ENCODE peak calls at places on chromosomes 16 and 17, in four cellular contexts. Q is ELR, L is brain microvascular endothelial cell, D is Calu3. Y is an unnamed sample.

GRCh38 chr17:273994-274832 is 78.4 kb downstream of the RPH3AL start:
- DNase-seq in Q (no peak), L (no peak), D (no peak), Y (no peak)

GRCh38 chr17:64336760-64337413 is 53.8 kb downstream of the PECAM1 start:
- DNase-seq in Q (no peak), L (no peak), D (no peak), Y (no peak)

GRCh38 chr17:35245196-35245486 is 2.3 kb downstream of the SLFN5 start:
- DNase-seq in Q (peak), L (peak), D (peak), Y (peak)

GRCh38 chr16:66495440-66495839 is 54.5 kb downstream of the TK2 start:
- DNase-seq in Q (no peak), L (no peak), D (no peak), Y (no peak)

GRCh38 chr16:73385701-73386100 is 337.8 kb upstream of the ZFHX3 start:
- DNase-seq in Q (no peak), L (no peak), D (no peak), Y (no peak)

GRCh38 chr16:54460254-54460860 is 173.8 kb upstream of the IRX3 start:
- DNase-seq in Q (no peak), L (no peak), D (no peak), Y (no peak)

GRCh38 chr16:15899538-15900100 is 11.2 kb upstream of the CEP20 start:
- DNase-seq in Q (peak), L (peak), D (peak), Y (no peak)

GRCh38 chr16:47254771-47255170 is 111.0 kb upstream of the NETO2 start:
- DNase-seq in Q (no peak), L (no peak), D (no peak), Y (no peak)

GRCh38 chr17:83110755-83111154 is 31.3 kb downstream of the METRNL start:
- DNase-seq in Q (no peak), L (peak), D (no peak), Y (no peak)

GRCh38 chr17:33927732-33928133 is 327.4 kb upstream of the CCL2 start:
- DNase-seq in Q (peak), L (no peak), D (no peak), Y (no peak)

GRCh38 chr17:7740481-7741001 is 23.0 kb downstream of the DNAH2 start:
- DNase-seq in Q (no peak), L (no peak), D (no peak), Y (no peak)

GRCh38 chr17:77772461-77772897 is 186.0 kb upstream of the TNRC6C start:
- DNase-seq in Q (peak), L (peak), D (peak), Y (peak)

GRCh38 chr17:38654411-38655398 is 20.1 kb downstream of the EPOP start:
- DNase-seq in Q (no peak), L (no peak), D (no peak), Y (no peak)

GRCh38 chr17:63702616-63703015 is 2.7 kb upstream of the LIMD2 start:
- DNase-seq in Q (no peak), L (no peak), D (no peak), Y (no peak)

GRCh38 chr17:16878547-16879100 is 93.3 kb downstream of the TNFRSF13B start:
- DNase-seq in Q (no peak), L (no peak), D (no peak), Y (no peak)

GRCh38 chr17:54749157-54749556 is 151.5 kb upstream of the TOM1L1 start:
- DNase-seq in Q (no peak), L (no peak), D (no peak), Y (no peak)

GRCh38 chr16:63921737-63922136 is 1200.1 kb downstream of the CDH11 start:
- DNase-seq in Q (no peak), L (no peak), D (no peak), Y (no peak)

GRCh38 chr17:48901241-48901640 is 7.0 kb upstream of the UBE2Z start:
- DNase-seq in Q (no peak), L (no peak), D (no peak), Y (no peak)

GRCh38 chr17:40472733-40473452 is 28.5 kb downstream of the TNS4 start:
- DNase-seq in Q (peak), L (peak), D (peak), Y (no peak)

GRCh38 chr17:56596741-56597494 is 3.4 kb downstream of the NOG start:
- DNase-seq in Q (peak), L (no peak), D (no peak), Y (no peak)

GRCh38 chr17:76570877-76571471 is 14.7 kb downstream of the ST6GALNAC2 start:
- DNase-seq in Q (no peak), L (no peak), D (no peak), Y (no peak)

GRCh38 chr17:13415877-13416416 is 185.8 kb downstream of the HS3ST3A1 start:
- DNase-seq in Q (peak), L (peak), D (no peak), Y (no peak)

GRCh38 chr17:31900877-31901276 is 631 bp downstream of the UTP6 start:
- DNase-seq in Q (peak), L (peak), D (no peak), Y (peak)

GRCh38 chr16:77589071-77589755 is 133.1 kb upstream of the NUDT7 start:
- DNase-seq in Q (no peak), L (no peak), D (no peak), Y (no peak)

GRCh38 chr17:74427048-74427762 is 4.7 kb upstream of the GPRC5C start:
- DNase-seq in Q (no peak), L (no peak), D (peak), Y (no peak)

GRCh38 chr16:26365555-26365954 is 673.8 kb downstream of the HS3ST4 start:
- DNase-seq in Q (no peak), L (no peak), D (no peak), Y (no peak)

GRCh38 chr17:76866203-76866602 is 2.0 kb upstream of the MGAT5B start:
- DNase-seq in Q (no peak), L (no peak), D (no peak), Y (no peak)

GRCh38 chr17:31479524-31479923 is 88.0 kb downstream of the RAB11FIP4 start:
- DNase-seq in Q (no peak), L (no peak), D (no peak), Y (no peak)

GRCh38 chr17:19753661-19754463 is 5.8 kb upstream of the ALDH3A1 start:
- DNase-seq in Q (peak), L (no peak), D (peak), Y (no peak)

GRCh38 chr17:1123397-1124237 is 56.2 kb downstream of the ABR start:
- DNase-seq in Q (no peak), L (no peak), D (no peak), Y (no peak)

Y was measured in foreskin melanocyte.